ENCODE peak calls at places on chromosomes 1 and 21, in ten cellular contexts. L is HCT116; K is colonic mucosa; G is WTC11; B is CD4-positive, alpha-beta T cell; D is suprapubic skin; Z is activated B cell treated with CpG ODN at 0.5 μM for 24 hours; O is fibroblast of mammary gland; V is GM06990; I is neural crest cell. P is an unnamed sample.
A peak's percentile ranks its signal among the peaks of the same experiment; 100 is the strongest.

GRCh38 chr1:90710579-90711536 is 6.2 kb downstream of the BARHL2 start:
- DNase-seq in G (peak; percentile 73), V (no peak), Z (no peak), D (no peak), I (no peak), B (no peak), L (no peak), K (no peak), O (no peak), P (no peak)

GRCh38 chr1:245198755-245199516 is 44.2 kb downstream of the KIF26B start:
- DNase-seq in D (no peak), I (no peak), Z (no peak), V (no peak), O (no peak), B (no peak), L (no peak), K (no peak), G (no peak), P (no peak)

GRCh38 chr1:19765623-19766022 is 34.1 kb downstream of the TMCO4 start:
- DNase-seq in Z (no peak), V (no peak), O (peak; percentile 91), D (no peak), I (no peak), K (no peak), L (peak; percentile 54), G (no peak), B (no peak), P (no peak)

GRCh38 chr1:9826616-9827015 is 2.9 kb upstream of the CLSTN1 start:
- DNase-seq in L (no peak), V (no peak), G (no peak), Z (no peak), I (no peak), O (no peak), B (no peak), D (no peak), K (no peak), P (no peak)

GRCh38 chr1:172823534-172823933 is 164.6 kb downstream of the FASLG start:
- DNase-seq in O (peak; percentile 97), G (no peak), K (no peak), V (no peak), B (no peak), Z (no peak), I (no peak), L (no peak), D (no peak), P (no peak)

GRCh38 chr1:85148524-85149250 is 52.1 kb downstream of the SYDE2 start:
- DNase-seq in D (no peak), I (no peak), L (no peak), K (no peak), B (no peak), O (peak; percentile 48), V (peak; percentile 59), G (no peak), Z (no peak), P (no peak)

GRCh38 chr1:203636306-203636705 is 9.7 kb downstream of the ATP2B4 start:
- DNase-seq in L (no peak), D (no peak), K (no peak), O (peak; percentile 85), Z (no peak), G (no peak), B (no peak), V (no peak), I (no peak), P (no peak)

GRCh38 chr1:109931189-109931672 is 20.6 kb downstream of the CSF1 start:
- DNase-seq in B (no peak), V (no peak), L (peak; percentile 24), K (peak; percentile 69), O (peak; percentile 82), Z (no peak), D (no peak), I (peak; percentile 91), G (peak; percentile 95), P (no peak)

GRCh38 chr1:100229681-100230443 is 19.8 kb downstream of the DBT start:
- DNase-seq in L (no peak), V (no peak), K (no peak), D (no peak), I (no peak), Z (no peak), G (no peak), B (no peak), O (no peak), P (no peak)

GRCh38 chr1:221268295-221268694 is 389.1 kb downstream of the HLX start:
- DNase-seq in K (no peak), V (no peak), B (no peak), G (no peak), I (no peak), O (peak; percentile 96), L (no peak), Z (no peak), D (no peak), P (no peak)

GRCh38 chr1:16191309-16191708 is 21.1 kb downstream of the ARHGEF19 start:
- DNase-seq in I (no peak), L (no peak), D (no peak), G (no peak), Z (no peak), V (no peak), O (no peak), B (no peak), K (no peak), P (no peak)

GRCh38 chr1:63367218-63368103 is at the start of gene ALG6:
- DNase-seq in V (peak; percentile 97), Z (peak; percentile 100), G (peak; percentile 98), I (peak; percentile 96), K (peak; percentile 96), B (peak; percentile 85), L (peak; percentile 76), D (peak; percentile 93), O (peak; percentile 84), P (peak; percentile 80)

GRCh38 chr1:199272107-199272506 is 633.3 kb downstream of the PTPRC start:
- DNase-seq in L (no peak), G (no peak), K (no peak), V (no peak), Z (no peak), O (peak; percentile 54), B (no peak), I (no peak), D (no peak), P (no peak)

GRCh38 chr1:43789604-43790288 is 82.4 kb downstream of the ST3GAL3 start:
- DNase-seq in D (no peak), B (peak; percentile 9), V (no peak), O (no peak), K (no peak), L (no peak), Z (no peak), G (no peak), I (no peak), P (no peak)

GRCh38 chr21:27421654-27422053 is 454.8 kb upstream of the ADAMTS5 start:
- DNase-seq in K (no peak), V (no peak), D (no peak), O (peak; percentile 75), I (no peak), B (no peak), L (no peak), G (no peak), Z (no peak), P (no peak)

GRCh38 chr1:108811611-108812010 is 45.3 kb downstream of the AKNAD1 start:
- DNase-seq in L (no peak), V (no peak), Z (no peak), K (no peak), D (no peak), B (no peak), O (no peak), G (no peak), I (no peak), P (no peak)

GRCh38 chr1:1955651-1956094 is 36.6 kb upstream of the TMEM52 start:
- DNase-seq in D (no peak), V (no peak), I (no peak), L (no peak), G (no peak), K (no peak), O (no peak), B (no peak), Z (no peak), P (no peak)

GRCh38 chr1:243973169-243973568 is 77.9 kb upstream of the ZBTB18 start:
- DNase-seq in L (no peak), I (no peak), D (no peak), K (no peak), B (no peak), Z (no peak), O (no peak), G (no peak), V (no peak), P (no peak)
- TF ChIP-seq CTCF in L (no peak), I (no peak), D (no peak), K (no peak), B (no peak), Z (no peak), O (no peak), G (no peak), V (no peak), P (no peak)

GRCh38 chr21:44991538-44992483 is 52.0 kb downstream of the SLX9 start:
- DNase-seq in Z (no peak), B (no peak), G (no peak), I (no peak), V (no peak), K (no peak), O (no peak), L (no peak), D (no peak), P (no peak)
- TF ChIP-seq CTCF in Z (no peak), B (no peak), G (no peak), I (no peak), V (no peak), K (no peak), O (no peak), L (no peak), D (no peak), P (no peak)

GRCh38 chr1:217660353-217661062 is 29.4 kb downstream of the SPATA17 start:
- DNase-seq in B (no peak), D (no peak), K (no peak), L (peak; percentile 62), I (no peak), G (no peak), Z (no peak), V (no peak), O (peak; percentile 95), P (no peak)
- TF ChIP-seq CTCF in B (no peak), D (no peak), K (peak; percentile 32), L (peak; percentile 16), I (peak; percentile 56), G (no peak), Z (no peak), V (peak; percentile 50), O (peak; percentile 62), P (peak; percentile 56)

GRCh38 chr1:42736152-42736551 is 3.9 kb downstream of the CLDN19 start:
- DNase-seq in V (no peak), Z (no peak), K (peak; percentile 73), O (peak; percentile 40), G (peak; percentile 55), B (no peak), D (no peak), L (no peak), I (no peak), P (no peak)

GRCh38 chr1:42736571-42737200 is 3.4 kb downstream of the CLDN19 start:
- DNase-seq in B (no peak), L (no peak), D (peak; percentile 48), V (no peak), Z (no peak), G (no peak), K (no peak), I (no peak), O (no peak), P (no peak)

GRCh38 chr1:42738678-42739226 is 1.3 kb downstream of the CLDN19 start:
- DNase-seq in B (no peak), G (no peak), Z (no peak), O (no peak), I (no peak), K (no peak), D (peak; percentile 65), L (no peak), V (no peak), P (no peak)

GRCh38 chr1:42737986-42738677 is 1.9 kb downstream of the CLDN19 start:
- DNase-seq in D (peak; percentile 69), O (no peak), K (no peak), Z (no peak), B (no peak), I (no peak), G (no peak), L (no peak), V (no peak), P (no peak)

GRCh38 chr1:42737257-42737656 is 2.8 kb downstream of the CLDN19 start:
- DNase-seq in G (no peak), V (peak; percentile 29), L (no peak), B (no peak), I (no peak), D (peak; percentile 72), Z (no peak), K (peak; percentile 74), O (no peak), P (no peak)
- TF ChIP-seq CTCF in G (no peak), V (peak; percentile 36), L (no peak), B (no peak), I (no peak), D (no peak), Z (no peak), K (no peak), O (no peak), P (no peak)